ENCODE peak calls at places on chromosomes 13 and 19, in four cellular contexts. One of them, this sample, is unnamed.
A peak's percentile ranks its signal among the peaks of the same experiment; 100 is the strongest.

GRCh38 chr13:37070145-37070695 is 10.7 kb upstream of the SUPT20H start:
- DNase-seq in IMR-90: no peak
- DNase-seq in K562: no peak
- DNase-seq in GM12878: no peak
- DNase-seq in this sample: no peak

GRCh38 chr19:45171211-45171623 is 6.8 kb downstream of the TRAPPC6A start:
- DNase-seq in IMR-90: no peak
- DNase-seq in GM12878: no peak
- DNase-seq in K562: no peak
- DNase-seq in this sample: no peak

GRCh38 chr13:111510502-111511218 is 190.2 kb downstream of the TEX29 start:
- DNase-seq in IMR-90: no peak
- DNase-seq in GM12878: no peak
- DNase-seq in K562: no peak
- DNase-seq in this sample: no peak

GRCh38 chr13:73440296-73440895 is 381.6 kb downstream of the KLF5 start:
- DNase-seq in IMR-90: no peak
- DNase-seq in K562: no peak
- DNase-seq in GM12878: no peak
- DNase-seq in this sample: no peak

GRCh38 chr13:110799246-110800236 is 86.0 kb downstream of the ING1 start:
- DNase-seq in IMR-90: peak; percentile 95
- DNase-seq in K562: no peak
- DNase-seq in GM12878: no peak
- DNase-seq in this sample: no peak

GRCh38 chr13:41680900-41681299 is 223.6 kb downstream of the RGCC start:
- DNase-seq in IMR-90: no peak
- DNase-seq in K562: no peak
- DNase-seq in GM12878: no peak
- DNase-seq in this sample: no peak

GRCh38 chr19:46932346-46932745 is 71.5 kb downstream of the ARHGAP35 start:
- DNase-seq in GM12878: no peak
- DNase-seq in IMR-90: peak; percentile 62
- DNase-seq in K562: no peak
- DNase-seq in this sample: no peak

GRCh38 chr13:76292726-76293125 is 593.5 kb downstream of the KCTD12 start:
- DNase-seq in K562: no peak
- DNase-seq in GM12878: no peak
- DNase-seq in IMR-90: no peak
- DNase-seq in this sample: no peak

GRCh38 chr13:114167445-114167844 is 11.6 kb upstream of the CFAP97D2 start:
- DNase-seq in K562: no peak
- DNase-seq in IMR-90: peak; percentile 38
- DNase-seq in GM12878: no peak
- DNase-seq in this sample: no peak

GRCh38 chr19:43781630-43782310 is 997 bp upstream of the KCNN4 start:
- DNase-seq in K562: no peak
- DNase-seq in GM12878: no peak
- DNase-seq in IMR-90: no peak
- DNase-seq in this sample: no peak

GRCh38 chr19:43779147-43779819 is 1.5 kb downstream of the KCNN4 start:
- DNase-seq in K562: no peak
- DNase-seq in GM12878: no peak
- DNase-seq in IMR-90: no peak
- DNase-seq in this sample: no peak

GRCh38 chr19:43782311-43782660 is 1.5 kb upstream of the KCNN4 start:
- DNase-seq in K562: no peak
- DNase-seq in GM12878: no peak
- DNase-seq in IMR-90: no peak
- DNase-seq in this sample: no peak

GRCh38 chr19:43779820-43780219 is 953 bp downstream of the KCNN4 start:
- DNase-seq in K562: no peak
- DNase-seq in GM12878: no peak
- DNase-seq in IMR-90: no peak
- DNase-seq in this sample: peak; percentile 55

GRCh38 chr19:43780706-43781525 is at the start of gene KCNN4:
- DNase-seq in K562: peak; percentile 78
- DNase-seq in GM12878: no peak
- DNase-seq in IMR-90: peak; percentile 67
- DNase-seq in this sample: peak; percentile 77
- TF ChIP-seq ELK1 in K562: no peak
- TF ChIP-seq ELK1 in GM12878: no peak
- TF ChIP-seq ELK1 in IMR-90: no peak
- TF ChIP-seq ELK1 in this sample: no peak

DNA sequence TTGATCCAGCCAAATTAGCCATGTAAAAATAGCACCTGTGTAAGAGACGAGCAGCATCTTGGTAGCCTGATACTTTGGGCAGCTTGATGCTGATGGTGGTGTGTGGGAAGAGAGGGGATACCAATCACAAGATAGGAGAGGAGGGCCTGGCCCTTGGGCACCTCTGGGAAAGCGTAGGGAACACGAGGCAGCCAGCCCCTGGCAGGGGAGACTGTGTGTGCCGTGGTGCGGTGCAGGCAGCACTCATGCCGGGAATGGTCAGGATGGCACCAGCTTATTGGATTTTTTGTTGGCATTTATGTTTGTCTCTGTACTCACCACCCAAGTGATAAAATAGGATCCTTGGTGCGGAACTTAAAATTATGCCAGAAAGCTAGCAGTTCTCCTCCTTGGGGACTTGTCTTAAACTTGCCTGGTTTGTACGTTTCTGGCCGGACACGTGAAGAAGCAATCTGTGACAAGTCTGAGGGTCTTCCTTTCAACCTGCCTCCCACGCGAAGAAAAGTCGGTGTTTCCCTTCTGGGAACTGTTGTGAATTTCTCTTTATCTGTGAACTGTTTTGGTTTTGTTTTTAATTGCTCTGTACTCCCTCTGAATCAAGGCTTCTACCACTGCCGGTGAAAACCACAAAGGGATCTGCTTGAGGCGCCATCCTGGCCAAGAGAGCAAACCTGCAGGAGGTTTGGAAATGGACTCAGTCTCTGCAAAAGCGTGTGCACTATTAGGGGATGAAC is 10.1 kb downstream of the SIGLEC8 start:
- DNase-seq in K562: no peak
- DNase-seq in IMR-90: no peak
- DNase-seq in GM12878: no peak
- DNase-seq in this sample: no peak
- TF ChIP-seq ELK1 in K562: no peak
- TF ChIP-seq ELK1 in IMR-90: no peak
- TF ChIP-seq ELK1 in GM12878: no peak
- TF ChIP-seq ELK1 in this sample: no peak

DNA sequence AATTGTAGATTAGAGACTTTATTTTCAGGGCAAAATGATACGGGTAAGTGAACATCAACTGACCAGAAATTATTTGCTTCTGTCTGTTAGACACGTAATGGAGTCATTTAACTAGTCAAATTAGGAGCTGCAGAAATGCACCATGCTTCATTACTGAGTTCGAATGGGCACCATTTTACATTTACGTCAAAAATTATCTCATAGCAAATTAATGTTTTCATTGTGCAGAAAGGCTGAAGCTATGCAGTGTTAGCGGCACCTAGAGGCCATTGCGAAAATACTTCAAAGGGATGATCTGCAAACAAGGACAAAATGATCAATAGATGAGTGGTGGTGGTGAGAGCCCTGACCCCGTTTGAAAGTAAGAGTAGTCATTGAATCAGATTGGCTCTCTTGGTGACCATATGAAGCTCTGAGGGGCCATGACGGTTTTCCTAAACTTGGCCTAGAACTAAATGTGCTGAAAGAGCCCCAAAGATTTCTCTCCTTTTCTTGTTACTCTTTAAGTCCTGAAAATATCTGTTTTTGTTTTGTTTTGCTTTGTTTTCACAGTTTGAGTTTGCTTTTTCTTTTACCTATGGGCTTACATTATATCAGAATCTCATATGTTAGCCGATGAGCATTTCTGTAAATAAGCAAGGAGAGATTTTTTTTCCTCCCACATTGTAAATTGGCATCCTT is 277.9 kb downstream of the ZNF536 start:
- DNase-seq in GM12878: peak; percentile 24
- DNase-seq in IMR-90: peak; percentile 51
- DNase-seq in K562: peak; percentile 45
- DNase-seq in this sample: peak; percentile 87
- TF ChIP-seq ELK1 in GM12878: no peak
- TF ChIP-seq ELK1 in IMR-90: no peak
- TF ChIP-seq ELK1 in K562: no peak
- TF ChIP-seq ELK1 in this sample: no peak

GRCh38 chr13:39322836-39323585 is 280.0 kb downstream of the LHFPL6 start:
- DNase-seq in GM12878: no peak
- DNase-seq in K562: no peak
- DNase-seq in IMR-90: no peak
- DNase-seq in this sample: no peak
- TF ChIP-seq ELK1 in GM12878: no peak
- TF ChIP-seq ELK1 in K562: no peak
- TF ChIP-seq ELK1 in IMR-90: no peak
- TF ChIP-seq ELK1 in this sample: no peak

GRCh38 chr13:38636756-38637155 is 50.1 kb upstream of the FREM2 start:
- DNase-seq in K562: no peak
- DNase-seq in IMR-90: no peak
- DNase-seq in GM12878: no peak
- DNase-seq in this sample: no peak

GRCh38 chr13:38636106-38636505 is 50.8 kb upstream of the FREM2 start:
- DNase-seq in GM12878: no peak
- DNase-seq in IMR-90: no peak
- DNase-seq in K562: no peak
- DNase-seq in this sample: no peak

GRCh38 chr13:38637576-38637975 is 49.3 kb upstream of the FREM2 start:
- DNase-seq in K562: no peak
- DNase-seq in GM12878: no peak
- DNase-seq in IMR-90: no peak
- DNase-seq in this sample: no peak

GRCh38 chr13:38641164-38641948 is 45.5 kb upstream of the FREM2 start:
- DNase-seq in GM12878: no peak
- DNase-seq in IMR-90: no peak
- DNase-seq in K562: peak; percentile 8
- DNase-seq in this sample: no peak
- TF ChIP-seq ELK1 in GM12878: no peak
- TF ChIP-seq ELK1 in IMR-90: no peak
- TF ChIP-seq ELK1 in K562: no peak
- TF ChIP-seq ELK1 in this sample: no peak

DNA sequence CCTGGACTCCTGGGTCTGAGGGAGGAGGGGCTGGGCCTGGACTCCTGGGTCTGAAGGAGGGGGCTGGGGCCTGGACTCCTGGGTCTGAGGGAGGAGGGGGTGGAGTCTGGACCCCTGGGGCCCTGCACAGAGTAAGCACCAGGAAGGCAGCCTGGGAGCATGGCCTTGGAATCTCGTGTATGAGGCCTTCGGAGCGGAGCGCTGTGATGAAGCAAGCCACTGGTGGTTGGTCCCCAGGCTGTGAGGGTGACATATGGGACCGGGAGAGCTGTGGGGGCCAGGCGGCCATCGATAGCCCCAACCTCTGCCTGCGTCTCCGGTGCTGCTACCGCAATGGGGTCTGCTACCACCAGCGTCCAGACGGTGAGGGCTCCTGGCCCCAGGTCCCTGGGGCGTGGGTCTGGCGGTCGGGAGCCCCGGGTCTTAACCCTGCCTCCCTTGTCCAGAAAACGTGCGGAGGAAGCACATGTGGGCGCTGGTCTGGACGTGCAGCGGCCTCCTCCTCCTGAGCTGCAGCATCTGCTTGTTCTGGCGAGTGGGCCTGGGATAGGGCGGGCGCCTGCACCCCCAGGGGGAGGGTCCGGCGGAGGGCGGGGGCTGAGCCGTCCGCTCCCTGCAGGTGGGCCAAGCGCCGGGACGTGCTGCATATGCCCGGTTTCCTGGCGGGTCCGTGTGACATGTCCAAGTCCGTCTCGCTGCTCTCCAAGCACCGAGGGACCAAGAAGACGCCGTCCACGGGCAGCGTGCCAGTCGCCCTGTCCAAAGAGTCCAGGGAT is 918 bp downstream of the TMEM190 start:
- DNase-seq in GM12878: no peak
- DNase-seq in K562: no peak
- DNase-seq in IMR-90: no peak
- DNase-seq in this sample: no peak
- TF ChIP-seq ELK1 in GM12878: no peak
- TF ChIP-seq ELK1 in K562: no peak
- TF ChIP-seq ELK1 in IMR-90: no peak
- TF ChIP-seq ELK1 in this sample: no peak

GRCh38 chr19:56874530-56874929 is 34.0 kb upstream of the PEG3 start:
- DNase-seq in IMR-90: no peak
- DNase-seq in K562: no peak
- DNase-seq in GM12878: no peak
- DNase-seq in this sample: no peak

GRCh38 chr19:56880592-56881190 is 40.2 kb upstream of the PEG3 start:
- DNase-seq in K562: no peak
- DNase-seq in IMR-90: no peak
- DNase-seq in GM12878: no peak
- DNase-seq in this sample: no peak

GRCh38 chr19:56873493-56873892 is 33.0 kb upstream of the PEG3 start:
- DNase-seq in IMR-90: no peak
- DNase-seq in K562: no peak
- DNase-seq in GM12878: no peak
- DNase-seq in this sample: no peak

GRCh38 chr19:56877069-56877715 is 36.7 kb upstream of the PEG3 start:
- DNase-seq in IMR-90: no peak
- DNase-seq in K562: no peak
- DNase-seq in GM12878: no peak
- DNase-seq in this sample: no peak

GRCh38 chr19:56875717-56876116 is 35.2 kb upstream of the PEG3 start:
- DNase-seq in K562: no peak
- DNase-seq in GM12878: no peak
- DNase-seq in IMR-90: no peak
- DNase-seq in this sample: no peak
- TF ChIP-seq ELK1 in K562: no peak
- TF ChIP-seq ELK1 in GM12878: no peak
- TF ChIP-seq ELK1 in IMR-90: no peak
- TF ChIP-seq ELK1 in this sample: no peak

GRCh38 chr19:31110331-31110730 is 238.9 kb downstream of the TSHZ3 start:
- DNase-seq in IMR-90: peak; percentile 45
- DNase-seq in K562: no peak
- DNase-seq in GM12878: no peak
- DNase-seq in this sample: no peak
- TF ChIP-seq ELK1 in IMR-90: no peak
- TF ChIP-seq ELK1 in K562: no peak
- TF ChIP-seq ELK1 in GM12878: no peak
- TF ChIP-seq ELK1 in this sample: no peak

DNA sequence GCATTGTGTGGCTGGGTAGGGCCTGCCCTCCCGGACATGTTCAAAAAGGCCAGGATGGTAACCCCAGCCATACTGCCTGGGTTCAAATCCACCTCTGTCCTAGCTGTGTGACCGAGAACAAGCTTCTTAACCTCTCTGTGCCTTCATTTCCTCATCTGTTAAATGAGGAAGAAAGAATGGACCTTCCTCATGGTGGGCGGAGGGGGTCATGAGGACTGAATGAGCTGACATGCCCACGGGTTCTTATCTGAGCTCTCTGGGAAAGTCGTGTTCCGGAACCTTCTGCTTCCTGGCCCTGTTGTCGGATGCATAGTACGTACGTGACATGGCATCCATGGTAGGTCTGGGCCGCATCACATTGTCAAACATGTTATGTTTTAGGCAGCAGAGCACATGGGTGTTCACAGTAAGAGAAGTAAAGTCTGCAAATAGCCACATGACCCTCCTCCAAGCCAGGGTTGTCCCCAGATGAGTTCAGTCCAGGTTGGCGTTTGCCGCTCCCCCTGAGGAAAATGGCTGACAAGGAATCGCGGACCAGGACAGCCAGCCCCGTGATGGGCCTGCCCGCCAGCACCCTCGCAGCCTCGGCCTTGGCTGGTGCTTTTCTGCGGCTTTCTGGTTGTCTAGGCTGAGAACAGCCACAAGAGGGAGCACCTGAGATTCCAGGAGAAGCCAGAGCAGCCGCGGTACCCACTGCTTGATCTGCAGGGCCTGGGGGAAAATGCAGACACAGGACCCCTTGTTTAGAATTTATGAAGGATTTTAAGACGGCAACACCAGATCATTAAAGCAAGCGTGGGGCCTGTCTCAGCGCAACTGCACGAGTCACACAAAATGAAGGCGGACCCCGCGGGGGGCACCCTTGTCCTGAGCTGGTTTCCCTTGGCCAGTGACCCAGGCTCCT is 2.4 kb upstream of the NTN5 start:
- DNase-seq in GM12878: no peak
- DNase-seq in IMR-90: peak; percentile 72
- DNase-seq in K562: peak; percentile 86
- DNase-seq in this sample: peak; percentile 98
- TF ChIP-seq ELK1 in GM12878: no peak
- TF ChIP-seq ELK1 in IMR-90: no peak
- TF ChIP-seq ELK1 in K562: no peak
- TF ChIP-seq ELK1 in this sample: no peak

This sample was measured in A549.